ENCODE peak calls at places on chromosomes 16 and 17, in ten cellular contexts. One of them, this sample, is unnamed.

GRCh38 chr17:82236142-82236971 is 7.5 kb downstream of the SLC16A3 start:
- DNase-seq in upper lobe of left lung: peak; percentile 93
- DNase-seq in colonic mucosa: peak; percentile 78
- DNase-seq in tibial artery: no peak
- DNase-seq in cardiac muscle cell: peak; percentile 63
- DNase-seq in neural progenitor cell: peak; percentile 86
- DNase-seq in lung: no peak
- DNase-seq in heart right ventricle: peak; percentile 67
- DNase-seq in adrenal gland: peak; percentile 70
- DNase-seq in uterus: peak; percentile 69
- DNase-seq in this sample: peak; percentile 67

GRCh38 chr16:87201052-87201451 is 116.1 kb downstream of the C16orf95 start:
- DNase-seq in heart right ventricle: peak; percentile 61
- DNase-seq in uterus: no peak
- DNase-seq in tibial artery: peak; percentile 80
- DNase-seq in lung: peak; percentile 50
- DNase-seq in colonic mucosa: no peak
- DNase-seq in adrenal gland: peak; percentile 69
- DNase-seq in upper lobe of left lung: no peak
- DNase-seq in cardiac muscle cell: peak; percentile 99
- DNase-seq in neural progenitor cell: no peak
- DNase-seq in this sample: peak; percentile 71

GRCh38 chr17:32609085-32609484 is 122.3 kb downstream of the CDK5R1 start:
- DNase-seq in lung: peak; percentile 36
- DNase-seq in colonic mucosa: peak; percentile 24
- DNase-seq in adrenal gland: peak; percentile 18
- DNase-seq in cardiac muscle cell: no peak
- DNase-seq in upper lobe of left lung: peak; percentile 42
- DNase-seq in uterus: no peak
- DNase-seq in neural progenitor cell: no peak
- DNase-seq in tibial artery: no peak
- DNase-seq in heart right ventricle: peak; percentile 57
- DNase-seq in this sample: peak; percentile 56

GRCh38 chr16:66618588-66618987 is 14.1 kb downstream of the CMTM3 start:
- DNase-seq in cardiac muscle cell: peak; percentile 90
- DNase-seq in tibial artery: no peak
- DNase-seq in heart right ventricle: no peak
- DNase-seq in upper lobe of left lung: no peak
- DNase-seq in lung: no peak
- DNase-seq in adrenal gland: peak; percentile 83
- DNase-seq in colonic mucosa: no peak
- DNase-seq in neural progenitor cell: no peak
- DNase-seq in uterus: peak; percentile 53
- DNase-seq in this sample: no peak

GRCh38 chr17:58184308-58184985 is 8.1 kb upstream of the EPX start:
- DNase-seq in upper lobe of left lung: no peak
- DNase-seq in adrenal gland: no peak
- DNase-seq in heart right ventricle: no peak
- DNase-seq in cardiac muscle cell: peak; percentile 50
- DNase-seq in uterus: no peak
- DNase-seq in lung: no peak
- DNase-seq in colonic mucosa: no peak
- DNase-seq in tibial artery: no peak
- DNase-seq in neural progenitor cell: peak; percentile 27
- DNase-seq in this sample: no peak

GRCh38 chr17:8365143-8365542 is 11.4 kb downstream of the KRABD2 start:
- DNase-seq in lung: no peak
- DNase-seq in neural progenitor cell: no peak
- DNase-seq in upper lobe of left lung: no peak
- DNase-seq in colonic mucosa: no peak
- DNase-seq in heart right ventricle: no peak
- DNase-seq in cardiac muscle cell: peak; percentile 39
- DNase-seq in uterus: peak; percentile 33
- DNase-seq in adrenal gland: no peak
- DNase-seq in tibial artery: no peak
- DNase-seq in this sample: no peak

GRCh38 chr17:21208352-21208751 is 5.6 kb downstream of the TMEM11 start:
- DNase-seq in uterus: no peak
- DNase-seq in neural progenitor cell: no peak
- DNase-seq in upper lobe of left lung: no peak
- DNase-seq in lung: no peak
- DNase-seq in tibial artery: no peak
- DNase-seq in colonic mucosa: no peak
- DNase-seq in adrenal gland: no peak
- DNase-seq in cardiac muscle cell: no peak
- DNase-seq in heart right ventricle: no peak
- DNase-seq in this sample: no peak

GRCh38 chr17:60525347-60525623 is 757 bp downstream of the APPBP2 start:
- DNase-seq in adrenal gland: peak; percentile 50
- DNase-seq in cardiac muscle cell: peak; percentile 38
- DNase-seq in tibial artery: no peak
- DNase-seq in lung: no peak
- DNase-seq in uterus: no peak
- DNase-seq in upper lobe of left lung: no peak
- DNase-seq in colonic mucosa: peak; percentile 44
- DNase-seq in heart right ventricle: no peak
- DNase-seq in neural progenitor cell: peak; percentile 2
- DNase-seq in this sample: no peak

GRCh38 chr16:765488-765865 is 4.9 kb downstream of the MSLN start:
- DNase-seq in heart right ventricle: no peak
- DNase-seq in tibial artery: no peak
- DNase-seq in cardiac muscle cell: no peak
- DNase-seq in neural progenitor cell: no peak
- DNase-seq in colonic mucosa: no peak
- DNase-seq in adrenal gland: no peak
- DNase-seq in lung: no peak
- DNase-seq in uterus: no peak
- DNase-seq in upper lobe of left lung: peak; percentile 81
- DNase-seq in this sample: no peak

GRCh38 chr17:3892095-3892998 is 506 bp downstream of the CAMKK1 start:
- DNase-seq in upper lobe of left lung: peak; percentile 94
- DNase-seq in tibial artery: peak; percentile 93
- DNase-seq in colonic mucosa: peak; percentile 81
- DNase-seq in cardiac muscle cell: peak; percentile 67
- DNase-seq in uterus: peak; percentile 89
- DNase-seq in heart right ventricle: peak; percentile 71
- DNase-seq in adrenal gland: peak; percentile 93
- DNase-seq in neural progenitor cell: peak; percentile 84
- DNase-seq in lung: peak; percentile 83
- DNase-seq in this sample: peak; percentile 78

GRCh38 chr17:43595466-43595865 is 49.3 kb upstream of the ETV4 start:
- DNase-seq in uterus: no peak
- DNase-seq in upper lobe of left lung: no peak
- DNase-seq in cardiac muscle cell: no peak
- DNase-seq in neural progenitor cell: no peak
- DNase-seq in heart right ventricle: no peak
- DNase-seq in lung: no peak
- DNase-seq in adrenal gland: no peak
- DNase-seq in tibial artery: no peak
- DNase-seq in colonic mucosa: no peak
- DNase-seq in this sample: no peak

DNA sequence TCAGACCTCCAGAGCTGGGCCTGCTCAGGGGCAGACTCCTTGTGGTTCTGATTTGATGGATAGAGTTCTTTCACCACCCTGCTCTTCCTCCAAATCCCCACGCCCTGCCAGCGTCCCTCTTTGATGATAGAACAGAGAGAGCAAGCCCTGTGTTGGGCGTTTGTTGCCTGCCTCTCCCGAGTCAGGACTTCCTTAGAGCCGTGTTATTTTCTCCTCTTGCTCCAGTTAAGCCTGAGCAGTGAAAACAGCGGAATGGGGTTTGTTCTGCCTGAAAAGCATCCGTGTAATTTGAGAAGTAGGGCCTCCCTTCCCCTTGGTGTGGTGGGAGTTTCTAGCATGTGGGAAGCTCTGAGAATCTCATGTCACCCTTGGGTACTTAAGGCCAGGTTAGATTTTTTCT is 22.1 kb downstream of the TMEM94 start:
- DNase-seq in neural progenitor cell: peak; percentile 66
- DNase-seq in adrenal gland: no peak
- DNase-seq in tibial artery: no peak
- DNase-seq in cardiac muscle cell: no peak
- DNase-seq in lung: no peak
- DNase-seq in colonic mucosa: no peak
- DNase-seq in upper lobe of left lung: no peak
- DNase-seq in uterus: no peak
- DNase-seq in heart right ventricle: no peak
- DNase-seq in this sample: no peak
- H3K27ac ChIP-seq in neural progenitor cell: peak overlapping the region; percentile 92
- H3K27ac ChIP-seq in adrenal gland: no peak overlapping the region
- H3K27ac ChIP-seq in tibial artery: peak overlapping the region; percentile 10
- H3K27ac ChIP-seq in cardiac muscle cell: peak overlapping the region; percentile 85
- H3K27ac ChIP-seq in lung: no peak overlapping the region
- H3K27ac ChIP-seq in colonic mucosa: no peak overlapping the region
- H3K27ac ChIP-seq in upper lobe of left lung: peak overlapping the region; percentile 45
- H3K27ac ChIP-seq in uterus: no peak overlapping the region
- H3K27ac ChIP-seq in heart right ventricle: peak overlapping the region; percentile 30
- H3K27ac ChIP-seq in this sample: peak overlapping the region; percentile 9

GRCh38 chr17:77966476-77966875 is 8.0 kb downstream of the TNRC6C start:
- DNase-seq in tibial artery: no peak
- DNase-seq in lung: no peak
- DNase-seq in upper lobe of left lung: no peak
- DNase-seq in colonic mucosa: no peak
- DNase-seq in neural progenitor cell: no peak
- DNase-seq in uterus: no peak
- DNase-seq in heart right ventricle: no peak
- DNase-seq in adrenal gland: no peak
- DNase-seq in cardiac muscle cell: no peak
- DNase-seq in this sample: no peak

GRCh38 chr17:77965354-77965753 is 6.9 kb downstream of the TNRC6C start:
- DNase-seq in tibial artery: no peak
- DNase-seq in adrenal gland: no peak
- DNase-seq in upper lobe of left lung: no peak
- DNase-seq in heart right ventricle: no peak
- DNase-seq in neural progenitor cell: no peak
- DNase-seq in colonic mucosa: no peak
- DNase-seq in lung: no peak
- DNase-seq in uterus: no peak
- DNase-seq in cardiac muscle cell: no peak
- DNase-seq in this sample: no peak

GRCh38 chr17:77962349-77962748 is 3.8 kb downstream of the TNRC6C start:
- DNase-seq in colonic mucosa: no peak
- DNase-seq in tibial artery: no peak
- DNase-seq in uterus: no peak
- DNase-seq in neural progenitor cell: peak; percentile 32
- DNase-seq in cardiac muscle cell: no peak
- DNase-seq in adrenal gland: no peak
- DNase-seq in heart right ventricle: no peak
- DNase-seq in lung: no peak
- DNase-seq in upper lobe of left lung: no peak
- DNase-seq in this sample: no peak

GRCh38 chr17:77961741-77962140 is 3.2 kb downstream of the TNRC6C start:
- DNase-seq in lung: no peak
- DNase-seq in cardiac muscle cell: peak; percentile 9
- DNase-seq in colonic mucosa: no peak
- DNase-seq in heart right ventricle: no peak
- DNase-seq in upper lobe of left lung: no peak
- DNase-seq in uterus: no peak
- DNase-seq in neural progenitor cell: no peak
- DNase-seq in tibial artery: no peak
- DNase-seq in adrenal gland: no peak
- DNase-seq in this sample: no peak

DNA sequence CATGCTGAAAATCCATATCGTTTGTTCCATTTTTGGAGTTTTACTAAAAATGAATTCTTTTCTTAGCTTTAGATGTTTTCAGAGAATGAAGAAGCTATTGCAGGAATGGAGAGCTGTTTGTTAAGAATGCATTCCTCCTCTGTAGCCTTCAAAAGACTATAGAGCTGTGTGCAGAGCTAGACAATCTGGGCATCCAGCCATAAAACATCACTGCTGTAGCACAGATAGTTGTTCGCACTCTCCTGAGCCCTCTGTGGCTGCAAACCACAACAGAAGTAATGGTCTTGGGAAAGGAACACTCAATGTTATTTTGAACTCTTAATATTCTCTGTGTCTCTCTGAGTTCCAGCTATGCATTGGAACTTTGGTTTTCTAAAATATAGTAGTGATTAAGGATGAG is 4.9 kb downstream of the TNRC6C start:
- DNase-seq in adrenal gland: peak; percentile 72
- DNase-seq in colonic mucosa: no peak
- DNase-seq in uterus: peak; percentile 50
- DNase-seq in heart right ventricle: no peak
- DNase-seq in upper lobe of left lung: no peak
- DNase-seq in neural progenitor cell: peak; percentile 74
- DNase-seq in lung: no peak
- DNase-seq in cardiac muscle cell: peak; percentile 95
- DNase-seq in tibial artery: no peak
- DNase-seq in this sample: peak; percentile 33
- H3K4me1 ChIP-seq in adrenal gland: peaks cover 10% of the 10 kb centered on the region
- H3K4me1 ChIP-seq in colonic mucosa: no peaks in the 10 kb centered on the region
- H3K4me1 ChIP-seq in uterus: no peaks in the 10 kb centered on the region
- H3K4me1 ChIP-seq in heart right ventricle: peaks cover 24% of the 10 kb centered on the region
- H3K4me1 ChIP-seq in upper lobe of left lung: peaks cover 15% of the 10 kb centered on the region
- H3K4me1 ChIP-seq in neural progenitor cell: peaks cover 47% of the 10 kb centered on the region
- H3K4me1 ChIP-seq in lung: peaks cover 8% of the 10 kb centered on the region
- H3K4me1 ChIP-seq in cardiac muscle cell: peaks cover 15% of the 10 kb centered on the region
- H3K4me1 ChIP-seq in tibial artery: no peaks in the 10 kb centered on the region
- H3K4me1 ChIP-seq in this sample: peaks cover 93% of the 10 kb centered on the region

DNA sequence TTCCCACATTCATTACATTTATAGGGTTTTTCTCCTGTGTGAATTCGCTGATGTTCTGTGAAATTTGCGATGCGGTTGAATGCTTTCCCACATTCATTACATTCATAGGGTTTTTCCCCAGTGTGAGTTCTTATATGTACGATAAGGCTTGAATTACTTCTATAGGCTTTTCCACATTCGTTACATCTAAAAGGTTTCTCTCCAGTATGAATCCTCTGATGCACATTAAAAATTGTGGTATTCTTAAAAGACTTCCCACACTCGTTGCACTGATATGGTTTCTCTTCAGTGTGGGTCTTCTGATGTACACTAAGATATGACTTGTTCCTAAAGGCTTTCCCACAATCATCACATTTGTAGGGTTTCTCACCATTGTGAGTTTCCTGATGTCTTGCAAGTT is 30.4 kb downstream of the ZNF624 start:
- DNase-seq in cardiac muscle cell: no peak
- DNase-seq in tibial artery: no peak
- DNase-seq in heart right ventricle: no peak
- DNase-seq in uterus: no peak
- DNase-seq in upper lobe of left lung: no peak
- DNase-seq in lung: no peak
- DNase-seq in neural progenitor cell: no peak
- DNase-seq in colonic mucosa: no peak
- DNase-seq in adrenal gland: no peak
- DNase-seq in this sample: no peak
- H3K9me3 ChIP-seq in cardiac muscle cell: peaks cover 7% of the 10 kb centered on the region
- H3K9me3 ChIP-seq in tibial artery: peaks cover 10% of the 10 kb centered on the region
- H3K9me3 ChIP-seq in heart right ventricle: peaks cover 53% of the 10 kb centered on the region
- H3K9me3 ChIP-seq in uterus: no peaks in the 10 kb centered on the region
- H3K9me3 ChIP-seq in upper lobe of left lung: peaks cover 76% of the 10 kb centered on the region
- H3K9me3 ChIP-seq in lung: peaks cover 18% of the 10 kb centered on the region
- H3K9me3 ChIP-seq in neural progenitor cell: peaks cover 48% of the 10 kb centered on the region
- H3K9me3 ChIP-seq in colonic mucosa: peaks cover 19% of the 10 kb centered on the region
- H3K9me3 ChIP-seq in adrenal gland: peaks cover 16% of the 10 kb centered on the region
- H3K9me3 ChIP-seq in this sample: peaks cover 98% of the 10 kb centered on the region

DNA sequence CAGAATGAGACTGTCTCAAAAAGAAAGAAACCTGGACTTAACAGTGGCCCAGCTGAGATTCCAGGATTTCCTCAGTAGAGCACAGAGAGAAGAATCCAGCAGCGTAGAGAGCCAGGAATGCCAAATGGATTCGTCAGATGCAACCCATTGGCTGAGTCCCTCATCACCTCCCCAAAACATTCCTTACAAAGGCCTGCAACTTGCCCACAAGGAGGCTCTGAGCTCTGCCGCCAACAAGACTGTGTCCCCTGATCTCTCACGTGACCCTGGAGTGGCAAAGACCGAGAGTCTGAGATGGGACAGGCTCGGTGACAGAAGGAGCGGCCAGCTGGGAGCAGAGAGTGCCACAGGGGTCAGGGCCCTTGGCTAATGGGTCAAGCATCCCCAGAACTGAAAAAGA is 6.9 kb upstream of the CHMP6 start:
- DNase-seq in neural progenitor cell: peak; percentile 74
- DNase-seq in upper lobe of left lung: no peak
- DNase-seq in lung: no peak
- DNase-seq in cardiac muscle cell: peak; percentile 94
- DNase-seq in heart right ventricle: no peak
- DNase-seq in uterus: no peak
- DNase-seq in adrenal gland: no peak
- DNase-seq in tibial artery: peak; percentile 55
- DNase-seq in colonic mucosa: no peak
- DNase-seq in this sample: no peak
- H3K27ac ChIP-seq in neural progenitor cell: no peak overlapping the region
- H3K27ac ChIP-seq in upper lobe of left lung: no peak overlapping the region
- H3K27ac ChIP-seq in lung: no peak overlapping the region
- H3K27ac ChIP-seq in cardiac muscle cell: no peak overlapping the region
- H3K27ac ChIP-seq in heart right ventricle: no peak overlapping the region
- H3K27ac ChIP-seq in uterus: no peak overlapping the region
- H3K27ac ChIP-seq in adrenal gland: no peak overlapping the region
- H3K27ac ChIP-seq in tibial artery: peak overlapping the region; percentile 47
- H3K27ac ChIP-seq in colonic mucosa: no peak overlapping the region
- H3K27ac ChIP-seq in this sample: no peak overlapping the region